ENCODE peak calls at places on chromosomes 5 and 9, in seven cellular contexts. V, U, H, C, Z, J and R are unnamed samples.

GRCh38 chr5:133612021-133612860 is at the start of gene FSTL4:
- DNase-seq in V (no peak), C (no peak), H (no peak), Z (no peak), U (no peak), J (no peak), R (no peak)

GRCh38 chr9:136328622-136329041 is 1.3 kb downstream of the GPSM1 start:
- DNase-seq in Z (no peak), U (no peak), H (no peak), J (no peak), C (no peak), V (no peak), R (no peak)

GRCh38 chr9:106356924-106357323 is 506.0 kb upstream of the ZNF462 start:
- DNase-seq in H (no peak), V (no peak), Z (no peak), U (no peak), J (no peak), C (no peak), R (no peak)

GRCh38 chr5:9409413-9410089 is 136.3 kb downstream of the SEMA5A start:
- DNase-seq in C (no peak), J (no peak), V (no peak), U (no peak), H (no peak), Z (no peak), R (no peak)

GRCh38 chr5:42840279-42840678 is 28.6 kb upstream of the SELENOP start:
- DNase-seq in V (peak), C (peak), H (no peak), U (no peak), J (no peak), Z (no peak), R (no peak)

GRCh38 chr9:126499005-126499910 is 114.5 kb upstream of the LMX1B start:
- DNase-seq in C (no peak), V (peak), J (peak), H (peak), U (no peak), Z (peak), R (no peak)

GRCh38 chr9:87086111-87086510 is 138.8 kb upstream of the GAS1 start:
- DNase-seq in U (no peak), H (no peak), Z (no peak), C (no peak), J (no peak), V (no peak), R (no peak)

GRCh38 chr5:104187656-104188055 is 625.1 kb upstream of the NUDT12 start:
- DNase-seq in C (no peak), U (no peak), V (no peak), Z (no peak), H (no peak), J (no peak), R (no peak)

GRCh38 chr9:93898026-93898425 is 57.1 kb downstream of the BARX1 start:
- DNase-seq in J (peak), Z (no peak), C (no peak), V (no peak), H (no peak), U (no peak), R (no peak)